ENCODE peak calls at places on chromosomes 16 and 17, in four cellular contexts. L, C, F and A are unnamed samples.

GRCh38 chr16:86566966-86567700 is 504 bp downstream of the FOXC2 start:
- DNase-seq in L (no peak), C (peak), F (no peak), A (no peak)

GRCh38 chr17:74545456-74546230 is at the start of gene CD300C:
- DNase-seq in L (no peak), C (no peak), F (no peak), A (no peak)

GRCh38 chr16:6375471-6376075 is 957.1 kb upstream of the RBFOX1 start:
- DNase-seq in L (no peak), C (no peak), F (no peak), A (no peak)

GRCh38 chr17:60887607-60888028 is 210.0 kb downstream of the BCAS3 start:
- DNase-seq in L (no peak), C (no peak), F (no peak), A (no peak)

GRCh38 chr16:66295761-66296546 is 70.5 kb upstream of the CDH5 start:
- DNase-seq in L (no peak), C (no peak), F (no peak), A (no peak)

GRCh38 chr17:74337834-74338500 is 11.9 kb downstream of the KIF19 start:
- DNase-seq in L (no peak), C (no peak), F (no peak), A (no peak)

GRCh38 chr17:82025401-82026107 is 2.4 kb downstream of the LRRC45 start:
- DNase-seq in L (no peak), C (no peak), F (no peak), A (no peak)

GRCh38 chr17:75077490-75078096 is 10.2 kb upstream of the SLC16A5 start:
- DNase-seq in L (no peak), C (no peak), F (no peak), A (peak)

GRCh38 chr16:71738820-71739219 is 14.3 kb upstream of the PHLPP2 start:
- DNase-seq in L (no peak), C (no peak), F (no peak), A (no peak)

GRCh38 chr16:73057369-73058210 is 9.7 kb upstream of the ZFHX3 start:
- DNase-seq in L (no peak), C (peak), F (no peak), A (no peak)

GRCh38 chr17:82318772-82319606 is 1.6 kb upstream of the CD7 start:
- DNase-seq in L (no peak), C (no peak), F (no peak), A (no peak)

GRCh38 chr16:12020007-12020406 is 43.5 kb downstream of the SNX29 start:
- DNase-seq in L (no peak), C (no peak), F (no peak), A (no peak)

GRCh38 chr17:67629963-67630320 is 87.8 kb upstream of the NOL11 start:
- DNase-seq in L (peak), C (no peak), F (no peak), A (no peak)

GRCh38 chr17:36731806-36732205 is 130.4 kb downstream of the MRM1 start:
- DNase-seq in L (no peak), C (no peak), F (no peak), A (no peak)

GRCh38 chr17:35051183-35051578 is 12.3 kb downstream of the RFFL start:
- DNase-seq in L (no peak), C (no peak), F (peak), A (no peak)

GRCh38 chr16:57061084-57061905 is 31.1 kb upstream of the CPNE2 start:
- DNase-seq in L (peak), C (no peak), F (no peak), A (no peak)

GRCh38 chr16:87635541-87636049 is 33.3 kb downstream of the JPH3 start:
- DNase-seq in L (peak), C (peak), F (no peak), A (peak)

GRCh38 chr16:81707411-81708321 is 71.4 kb upstream of the PLCG2 start:
- DNase-seq in L (no peak), C (no peak), F (no peak), A (no peak)

GRCh38 chr16:86227801-86228200 is 282.5 kb upstream of the FOXF1 start:
- DNase-seq in L (no peak), C (no peak), F (no peak), A (no peak)

GRCh38 chr17:39753514-39754160 is 15.9 kb downstream of the GRB7 start:
- DNase-seq in L (no peak), C (peak), F (peak), A (peak)

GRCh38 chr17:75642221-75643032 is 9.2 kb downstream of the SMIM5 start:
- DNase-seq in L (no peak), C (no peak), F (no peak), A (no peak)

GRCh38 chr17:68462381-68463210 is 5.3 kb upstream of the WIPI1 start:
- DNase-seq in L (peak), C (peak), F (peak), A (peak)

GRCh38 chr16:78184554-78185183 is 85.2 kb downstream of the WWOX start:
- DNase-seq in L (no peak), C (no peak), F (no peak), A (no peak)

GRCh38 chr17:16552637-16553045 is 16.4 kb downstream of the ZNF287 start:
- DNase-seq in L (no peak), C (no peak), F (no peak), A (no peak)

GRCh38 chr17:59330314-59330942 is 1.0 kb upstream of the YPEL2 start:
- DNase-seq in L (no peak), C (peak), F (no peak), A (no peak)

GRCh38 chr17:67693811-67694210 is 23.9 kb upstream of the NOL11 start:
- DNase-seq in L (no peak), C (no peak), F (no peak), A (no peak)